ENCODE peak calls at places on chromosomes 13 and 19, in eight cellular contexts. P is ovary, X is PC-9, C is GM06990, T is AG04449, Y is transverse colon, O is psoas muscle, G is ascending aorta. K is an unnamed sample.

GRCh38 chr13:60414177-60414576 is 17.2 kb downstream of the TDRD3 start:
- DNase-seq in P (no peak), X (no peak), C (no peak), T (no peak), Y (no peak), O (no peak), G (no peak), K (no peak)

GRCh38 chr19:917323-918151 is at the start of gene KISS1R:
- DNase-seq in P (no peak), X (peak; percentile 38), C (peak; percentile 75), T (no peak), Y (no peak), O (no peak), G (no peak), K (no peak)

GRCh38 chr19:55690769-55691545 is 15.9 kb downstream of the EPN1 start:
- DNase-seq in P (peak; percentile 19), X (no peak), C (peak; percentile 14), T (no peak), Y (no peak), O (no peak), G (no peak), K (no peak)

GRCh38 chr19:18424122-18424889 is 5.1 kb downstream of the SSBP4 start:
- DNase-seq in P (peak; percentile 45), X (no peak), C (no peak), T (no peak), Y (no peak), O (no peak), G (no peak), K (no peak)

GRCh38 chr19:14672043-14672872 is 2.4 kb downstream of the ADGRE3 start:
- DNase-seq in P (no peak), X (no peak), C (no peak), T (no peak), Y (no peak), O (no peak), G (no peak), K (no peak)

GRCh38 chr13:92613921-92614320 is 612.7 kb upstream of the GPC6 start:
- DNase-seq in P (no peak), X (no peak), C (no peak), T (no peak), Y (no peak), O (no peak), G (no peak), K (no peak)

GRCh38 chr19:14086098-14086497 is 515 bp upstream of the C19orf67 start:
- DNase-seq in P (no peak), X (no peak), C (no peak), T (no peak), Y (no peak), O (no peak), G (no peak), K (no peak)

GRCh38 chr13:44578064-44578394 is 1.9 kb upstream of the TSC22D1 start:
- DNase-seq in P (no peak), X (no peak), C (no peak), T (no peak), Y (no peak), O (no peak), G (no peak), K (no peak)

GRCh38 chr19:42290523-42291436 is 11.2 kb upstream of the PRR19 start:
- DNase-seq in P (no peak), X (peak; percentile 39), C (no peak), T (no peak), Y (no peak), O (peak; percentile 27), G (no peak), K (no peak)

GRCh38 chr19:42831221-42832019 is 48.1 kb downstream of the PSG1 start:
- DNase-seq in P (no peak), X (peak; percentile 63), C (no peak), T (no peak), Y (no peak), O (no peak), G (no peak), K (peak; percentile 23)

GRCh38 chr13:44854264-44855060 is 134.8 kb downstream of the NUFIP1 start:
- DNase-seq in P (no peak), X (no peak), C (no peak), T (no peak), Y (peak; percentile 61), O (peak; percentile 80), G (no peak), K (no peak)

GRCh38 chr19:41588497-41589209 is 12.7 kb downstream of the CEACAM21 start:
- DNase-seq in P (no peak), X (peak; percentile 29), C (no peak), T (no peak), Y (no peak), O (no peak), G (no peak), K (peak; percentile 5)

GRCh38 chr13:112709825-112710783 is 20.3 kb downstream of the ATP11A start:
- DNase-seq in P (no peak), X (no peak), C (no peak), T (no peak), Y (peak; percentile 4), O (no peak), G (no peak), K (no peak)

GRCh38 chr13:112712451-112712881 is 22.6 kb downstream of the ATP11A start:
- DNase-seq in P (no peak), X (no peak), C (no peak), T (no peak), Y (no peak), O (no peak), G (no peak), K (no peak)

GRCh38 chr13:112711528-112712265 is 21.9 kb downstream of the ATP11A start:
- DNase-seq in P (peak; percentile 92), X (peak; percentile 85), C (no peak), T (peak; percentile 84), Y (peak; percentile 78), O (peak; percentile 83), G (peak; percentile 67), K (peak; percentile 95)

GRCh38 chr13:112708560-112709240 is 18.9 kb downstream of the ATP11A start:
- DNase-seq in P (no peak), X (no peak), C (no peak), T (no peak), Y (no peak), O (no peak), G (no peak), K (no peak)

DNA sequence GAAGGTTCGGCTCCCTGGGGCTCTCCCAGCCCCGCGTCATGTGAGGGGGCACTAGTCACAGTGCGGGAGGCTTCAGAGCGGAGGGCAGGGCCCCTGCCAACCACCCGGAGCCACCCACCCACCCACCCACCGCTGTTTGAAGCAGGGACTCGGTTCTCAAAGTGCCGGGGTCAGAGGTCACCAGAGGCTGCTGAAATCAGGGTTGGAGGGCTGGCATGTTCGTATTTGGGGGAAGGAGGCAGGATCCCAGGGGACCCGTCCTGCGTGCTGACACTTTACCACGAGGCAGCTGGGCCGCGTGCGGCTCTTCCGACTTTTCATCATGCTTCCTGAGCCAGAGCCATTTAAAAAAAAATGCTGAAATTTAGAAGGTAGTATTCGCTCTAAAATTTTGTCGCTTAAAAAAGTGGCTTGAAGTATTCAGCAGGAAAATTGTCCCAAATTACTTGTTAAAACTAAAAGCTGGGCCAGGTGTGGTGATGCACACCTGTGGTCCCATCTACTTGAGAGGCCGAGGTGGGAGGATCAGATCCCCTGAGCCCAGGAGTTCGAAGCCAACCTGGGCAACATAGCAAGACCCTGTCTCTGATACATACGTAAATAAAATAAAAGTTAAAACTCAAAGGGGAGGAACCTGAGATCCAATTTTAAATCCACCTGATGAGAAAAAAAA is 21.2 kb downstream of the ATP11A start:
- DNase-seq in P (peak; percentile 74), X (no peak), C (no peak), T (no peak), Y (peak; percentile 6), O (peak; percentile 42), G (no peak), K (no peak)
- H3K4me3 ChIP-seq in P (no peak overlapping the region), X (peak overlapping the region; percentile 47), C (no peak overlapping the region), T (peak overlapping the region; percentile 39), Y (no peak overlapping the region), O (peak overlapping the region; percentile 48), G (peak overlapping the region; percentile 49), K (no peak overlapping the region)

GRCh38 chr13:107743983-107744382 is 471.4 kb downstream of the LIG4 start:
- DNase-seq in P (no peak), X (no peak), C (no peak), T (no peak), Y (no peak), O (no peak), G (no peak), K (no peak)

GRCh38 chr13:107743523-107743922 is 471.8 kb downstream of the LIG4 start:
- DNase-seq in P (no peak), X (no peak), C (no peak), T (no peak), Y (no peak), O (no peak), G (no peak), K (no peak)

GRCh38 chr13:107743100-107743499 is 472.2 kb downstream of the LIG4 start:
- DNase-seq in P (no peak), X (no peak), C (no peak), T (no peak), Y (no peak), O (no peak), G (no peak), K (no peak)

DNA sequence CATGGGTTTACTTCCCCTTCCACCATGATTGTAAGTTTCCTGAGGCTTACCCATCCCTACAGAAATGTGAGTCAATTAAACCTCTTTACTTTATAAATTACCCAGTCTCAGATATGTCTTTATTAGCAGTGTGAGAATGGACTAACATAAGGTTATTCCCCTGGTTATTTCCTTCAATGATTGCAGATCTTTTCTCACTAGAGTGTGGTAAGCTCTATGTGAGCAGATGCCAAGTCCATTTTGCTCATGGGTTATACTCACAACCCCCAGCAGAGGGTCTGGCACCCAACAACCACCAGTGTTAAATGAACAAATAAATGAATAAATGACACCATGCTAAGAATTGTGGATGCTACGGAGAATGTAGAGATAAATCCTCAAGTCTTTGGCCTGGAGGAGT is 472.8 kb downstream of the LIG4 start:
- DNase-seq in P (no peak), X (no peak), C (no peak), T (no peak), Y (no peak), O (no peak), G (no peak), K (no peak)
- TF ChIP-seq CTCF in P (no peak), X (no peak), C (no peak), T (no peak), Y (no peak), O (no peak), G (no peak), K (no peak)

DNA sequence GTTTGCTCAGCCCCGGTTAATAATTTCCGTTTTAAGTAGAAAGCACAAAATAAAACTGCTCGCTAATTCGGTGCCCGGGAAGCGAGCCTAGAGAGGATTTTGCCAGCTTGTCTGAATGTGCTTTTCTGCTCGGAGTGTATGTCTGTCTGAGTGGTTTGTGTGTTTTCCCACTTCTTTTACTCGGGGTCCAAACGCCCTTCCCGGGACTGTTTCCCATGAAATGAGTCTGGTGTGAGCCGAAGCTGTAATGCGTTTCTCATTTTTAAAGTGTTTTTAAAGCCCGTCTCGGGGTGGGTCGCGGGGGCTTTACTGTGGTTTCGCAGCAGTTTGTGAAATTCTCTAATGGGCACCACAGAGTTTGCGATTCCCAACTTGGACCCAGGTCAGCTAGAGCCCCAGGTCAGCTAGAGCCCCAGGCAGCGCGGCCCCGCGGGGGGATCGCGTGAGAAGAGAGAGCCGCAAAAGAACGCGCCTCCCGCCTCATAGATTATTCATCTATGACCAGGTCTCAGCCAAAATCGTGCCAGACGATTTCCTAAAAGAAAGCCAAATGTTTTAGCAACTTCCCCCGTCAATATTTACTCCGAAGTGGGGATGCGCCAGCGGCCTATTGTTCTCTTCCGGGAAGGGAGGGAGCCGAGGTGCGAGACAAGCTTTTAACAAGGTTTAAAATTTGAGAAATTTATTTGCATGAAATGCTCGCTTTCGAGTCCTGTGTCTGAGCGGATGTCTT is 2.0 kb downstream of the ZIC2 start:
- DNase-seq in P (no peak), X (no peak), C (no peak), T (no peak), Y (no peak), O (no peak), G (no peak), K (no peak)
- H3K4me3 ChIP-seq in P (no peak overlapping the region), X (peak overlapping the region; percentile 98), C (no peak overlapping the region), T (no peak overlapping the region), Y (no peak overlapping the region), O (no peak overlapping the region), G (no peak overlapping the region), K (no peak overlapping the region)

GRCh38 chr19:32336259-32337111 is 8.9 kb upstream of the ZNF507 start:
- DNase-seq in P (no peak), X (no peak), C (no peak), T (peak; percentile 12), Y (no peak), O (no peak), G (no peak), K (no peak)
- TF ChIP-seq CTCF in P (no peak), X (peak; percentile 31), C (no peak), T (no peak), Y (no peak), O (no peak), G (peak; percentile 38), K (no peak)